ENCODE peak calls at places on chromosome X, in four cellular contexts. V, F, B and L are unnamed samples.

GRCh38 chrX:70168238-70169188 is 8.8 kb upstream of the DGAT2L6 start:
- DNase-seq in V (no peak), F (peak), B (no peak), L (no peak)

GRCh38 chrX:1502241-1502640 is 34.7 kb downstream of the P2RY8 start:
- DNase-seq in V (peak), F (no peak), B (no peak), L (peak)

GRCh38 chrX:151762802-151763201 is 28.3 kb downstream of the CNGA2 start:
- DNase-seq in V (peak), F (no peak), B (no peak), L (no peak)

GRCh38 chrX:135168533-135168932 is 2.7 kb downstream of the CT55 start:
- DNase-seq in V (no peak), F (no peak), B (no peak), L (no peak)

GRCh38 chrX:1292581-1293310 is 24.1 kb downstream of the CSF2RA start:
- DNase-seq in V (no peak), F (no peak), B (no peak), L (peak)

GRCh38 chrX:50697691-50698090 is 116.3 kb downstream of the SHROOM4 start:
- DNase-seq in V (no peak), F (no peak), B (no peak), L (no peak)

GRCh38 chrX:16711219-16712115 is 1.0 kb downstream of the CTPS2 start:
- DNase-seq in V (no peak), F (peak), B (no peak), L (no peak)

GRCh38 chrX:129594781-129595180 is 54.7 kb downstream of the OCRL start:
- DNase-seq in V (peak), F (no peak), B (no peak), L (no peak)

GRCh38 chrX:68937581-68937980 is 108.8 kb downstream of the EFNB1 start:
- DNase-seq in V (no peak), F (no peak), B (no peak), L (no peak)